ENCODE peak calls at places on chromosomes 13 and 19, in seven cellular contexts. C is left lung; L is esophagus squamous epithelium; I is CD8-positive, alpha-beta T cell; J is breast epithelium; T is tibial artery; B is ascending aorta. A is an unnamed sample. For H3K36me3, the result is how much of the 10 kb centered on the place peaks cover.

GRCh38 chr13:114135731-114136171 is 3.3 kb upstream of the RASA3 start:
- DNase-seq in B (no peak), C (no peak), T (no peak), J (no peak), L (no peak), I (no peak), A (no peak)

GRCh38 chr19:40689339-40690049 is 957 bp downstream of the NUMBL start:
- DNase-seq in L (no peak), T (peak), C (peak), B (no peak), J (no peak), I (no peak), A (no peak)

GRCh38 chr13:66312312-66313087 is 917.6 kb downstream of the PCDH9 start:
- DNase-seq in C (no peak), B (no peak), I (no peak), T (no peak), J (no peak), L (no peak), A (no peak)

GRCh38 chr13:114339779-114340534 is 25.7 kb downstream of the CHAMP1 start:
- DNase-seq in L (no peak), T (no peak), B (no peak), J (no peak), I (peak), C (no peak), A (no peak)

GRCh38 chr13:60759499-60759898 is 362.5 kb downstream of the TDRD3 start:
- DNase-seq in B (no peak), T (no peak), L (no peak), J (no peak), I (no peak), C (no peak), A (no peak)

GRCh38 chr13:110915874-110916670 is 1.2 kb upstream of the ANKRD10 start:
- DNase-seq in B (no peak), T (no peak), L (no peak), C (no peak), I (no peak), J (no peak), A (no peak)

GRCh38 chr13:110334256-110334655 is 27.2 kb downstream of the COL4A2 start:
- DNase-seq in J (no peak), T (no peak), B (peak), I (no peak), L (no peak), C (no peak), A (no peak)

GRCh38 chr13:30698488-30699005 is 36.8 kb upstream of the ALOX5AP start:
- DNase-seq in L (no peak), C (no peak), I (no peak), T (no peak), J (no peak), B (peak), A (no peak)

GRCh38 chr13:36282818-36283432 is 14.7 kb downstream of the CCDC169 start:
- DNase-seq in T (no peak), L (no peak), I (no peak), B (no peak), J (no peak), C (no peak), A (no peak)

GRCh38 chr19:45508681-45508930 is 1.3 kb downstream of the VASP start:
- DNase-seq in I (no peak), C (no peak), B (no peak), L (no peak), J (no peak), T (no peak), A (no peak)

GRCh38 chr19:44156475-44156874 is 8.4 kb upstream of the ZNF226 start:
- DNase-seq in B (no peak), J (no peak), L (no peak), T (no peak), C (no peak), I (no peak), A (no peak)
- H3K36me3 ChIP-seq in B (half or more), J (under half), L (half or more), T (half or more), C (under half), I (under half), A (half or more)

GRCh38 chr19:55206664-55207500 is 2.4 kb downstream of the PTPRH start:
- DNase-seq in B (peak), I (no peak), T (peak), C (peak), L (no peak), J (peak), A (peak)
- H3K4me3 ChIP-seq in B (no peak), I (no peak), T (no peak), C (no peak), L (no peak), J (peak), A (no peak)

GRCh38 chr19:55041244-55041626 is 3.2 kb upstream of the GP6 start:
- DNase-seq in L (no peak), T (no peak), C (no peak), I (no peak), B (no peak), J (no peak), A (no peak)

GRCh38 chr19:55042344-55042678 is 4.2 kb upstream of the GP6 start:
- DNase-seq in I (no peak), B (no peak), T (no peak), J (no peak), C (no peak), L (no peak), A (no peak)

GRCh38 chr19:55044286-55044685 is 6.2 kb upstream of the GP6 start:
- DNase-seq in B (no peak), L (no peak), C (no peak), J (no peak), T (no peak), I (no peak), A (no peak)

GRCh38 chr19:55041627-55042343 is 3.7 kb upstream of the GP6 start:
- DNase-seq in T (no peak), C (no peak), B (no peak), L (no peak), J (no peak), I (no peak), A (no peak)

GRCh38 chr19:55042688-55043087 is 4.6 kb upstream of the GP6 start:
- DNase-seq in B (no peak), T (no peak), I (no peak), C (no peak), L (no peak), J (no peak), A (no peak)
- H3K36me3 ChIP-seq in B (under half), T (half or more), I (under half), C (under half), L (half or more), J (under half), A (half or more)

GRCh38 chr13:52599853-52600603 is 42.2 kb upstream of the HNRNPA1L2 start:
- DNase-seq in T (no peak), I (no peak), B (no peak), J (no peak), C (peak), L (no peak), A (no peak)
- H3K4me3 ChIP-seq in T (peak), I (peak), B (peak), J (peak), C (no peak), L (peak), A (peak)

DNA sequence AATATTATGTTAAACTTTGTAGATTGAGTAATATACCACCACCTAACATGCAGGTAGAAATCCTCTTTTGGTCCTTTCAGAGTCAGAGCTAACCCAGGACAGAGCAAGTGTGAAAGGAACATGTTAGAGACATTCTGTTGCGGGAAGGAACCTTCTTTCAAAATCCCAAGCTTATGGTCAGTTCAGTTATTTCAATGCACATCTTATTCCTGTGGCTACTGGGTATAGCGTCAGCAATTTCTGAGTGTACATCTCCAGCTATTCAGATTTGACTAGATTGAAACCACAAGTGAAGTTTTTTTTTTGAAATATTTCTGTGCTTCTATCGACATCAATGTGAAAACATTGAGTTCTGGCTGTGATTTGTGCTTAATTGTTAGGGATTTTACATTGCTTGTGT is 165.3 kb downstream of the LMO7 start:
- DNase-seq in I (no peak), J (no peak), B (no peak), L (no peak), C (no peak), T (no peak), A (no peak)
- H3K36me3 ChIP-seq in I (under half), J (under half), B (under half), L (half or more), C (under half), T (under half), A (under half)

GRCh38 chr19:58007285-58007684 is 4.7 kb upstream of the ZNF606 start:
- DNase-seq in L (no peak), B (no peak), J (no peak), C (no peak), I (no peak), T (no peak), A (no peak)

GRCh38 chr19:58010507-58010906 is 7.9 kb upstream of the ZNF606 start:
- DNase-seq in C (peak), J (no peak), B (no peak), T (no peak), L (no peak), I (no peak), A (no peak)

GRCh38 chr19:58003153-58003828 is 671 bp upstream of the ZNF606 start:
- DNase-seq in T (no peak), L (no peak), I (no peak), C (no peak), J (no peak), B (no peak), A (no peak)

GRCh38 chr19:58009666-58010301 is 7.2 kb upstream of the ZNF606 start:
- DNase-seq in T (peak), I (peak), L (no peak), B (peak), C (peak), J (peak), A (peak)

GRCh38 chr19:58009301-58009665 is 6.7 kb upstream of the ZNF606 start:
- DNase-seq in L (no peak), J (no peak), I (no peak), B (no peak), C (no peak), T (no peak), A (no peak)
- H3K4me3 ChIP-seq in L (peak), J (peak), I (peak), B (no peak), C (peak), T (no peak), A (peak)

A was measured in right atrium auricular region.